ENCODE peak calls at places on chromosomes 13 and 19, in seven cellular contexts. I is activated T-helper 9 cell treated with anti-CD3 and anti-CD28 coated beads, Interleukin-2, amount 50 U/mL, for 16 hours; W is fibroblast of mammary gland; T is stimulated activated CD4-positive, alpha-beta T cell treated with anti-CD3 and anti-CD28 coated beads, Interleukin-4, amount 100 ng/mL, for 48 hours; C is fibroblast of lung; V is pancreas; N is GM04503. H is an unnamed sample.

GRCh38 chr19:51948979-51949378 is 21.7 kb downstream of the ZNF613 start:
- DNase-seq in I (no peak), W (peak), T (no peak), C (peak), V (no peak), N (no peak), H (no peak)

GRCh38 chr13:59891053-59891452 is 272.7 kb downstream of the DIAPH3 start:
- DNase-seq in I (no peak), W (no peak), T (no peak), C (no peak), V (no peak), N (no peak), H (no peak)

GRCh38 chr13:41709511-41709910 is 251.4 kb downstream of the VWA8 start:
- DNase-seq in I (no peak), W (peak), T (no peak), C (no peak), V (no peak), N (no peak), H (no peak)

GRCh38 chr13:78595819-78596700 is 7.3 kb downstream of the POU4F1 start:
- DNase-seq in I (no peak), W (no peak), T (no peak), C (no peak), V (peak), N (no peak), H (no peak)

GRCh38 chr13:25973085-25973484 is 78.7 kb downstream of the SHISA2 start:
- DNase-seq in I (no peak), W (no peak), T (no peak), C (no peak), V (no peak), N (no peak), H (no peak)

GRCh38 chr19:12482505-12482886 is 2.1 kb downstream of the ZNF709 start:
- DNase-seq in I (no peak), W (no peak), T (no peak), C (peak), V (no peak), N (no peak), H (peak)

GRCh38 chr19:35587326-35587725 is 1.4 kb downstream of the PMIS2 start:
- DNase-seq in I (no peak), W (no peak), T (no peak), C (peak), V (no peak), N (no peak), H (no peak)

GRCh38 chr13:95492044-95492801 is 60.3 kb upstream of the CLDN10 start:
- DNase-seq in I (no peak), W (no peak), T (no peak), C (no peak), V (no peak), N (no peak), H (no peak)

GRCh38 chr13:79780240-79780639 is 299.3 kb downstream of the NDFIP2 start:
- DNase-seq in I (no peak), W (peak), T (no peak), C (peak), V (no peak), N (no peak), H (no peak)